ENCODE peak calls at places on chromosomes 11 and 22, in four cellular contexts. One of them, this sample, is unnamed. For H3K4me1 and H3K27me3, the result is how much of the 10 kb centered on the place peaks cover.

GRCh38 chr11:26741036-26741435 is 19.2 kb upstream of the SLC5A12 start:
- DNase-seq in upper lobe of right lung: no peak
- DNase-seq in body of pancreas: no peak
- DNase-seq in PC-3: no peak
- DNase-seq in this sample: no peak

GRCh38 chr11:38547464-38547863 is 1949.4 kb upstream of the RAG2 start:
- DNase-seq in upper lobe of right lung: no peak
- DNase-seq in body of pancreas: no peak
- DNase-seq in PC-3: peak
- DNase-seq in this sample: no peak

GRCh38 chr11:30786392-30787120 is 200.4 kb upstream of the MPPED2 start:
- DNase-seq in upper lobe of right lung: no peak
- DNase-seq in body of pancreas: no peak
- DNase-seq in PC-3: no peak
- DNase-seq in this sample: no peak

GRCh38 chr11:70536051-70536877 is 137.9 kb downstream of the CTTN start:
- DNase-seq in upper lobe of right lung: peak
- DNase-seq in body of pancreas: no peak
- DNase-seq in PC-3: no peak
- DNase-seq in this sample: no peak

GRCh38 chr11:4677948-4678347 is 19.7 kb downstream of the OR51E2 start:
- DNase-seq in upper lobe of right lung: no peak
- DNase-seq in body of pancreas: no peak
- DNase-seq in PC-3: no peak
- DNase-seq in this sample: peak

GRCh38 chr22:28909375-28909774 is 26.0 kb downstream of the ZNRF3 start:
- DNase-seq in upper lobe of right lung: no peak
- DNase-seq in body of pancreas: no peak
- DNase-seq in PC-3: no peak
- DNase-seq in this sample: no peak

GRCh38 chr11:30586251-30587144 is at the start of gene MPPED2:
- DNase-seq in upper lobe of right lung: peak
- DNase-seq in body of pancreas: peak
- DNase-seq in PC-3: no peak
- DNase-seq in this sample: no peak

GRCh38 chr11:33779849-33780528 is 5.7 kb upstream of the FBXO3 start:
- DNase-seq in upper lobe of right lung: no peak
- DNase-seq in body of pancreas: peak
- DNase-seq in PC-3: no peak
- DNase-seq in this sample: no peak

GRCh38 chr11:16402654-16403447 is 46.5 kb upstream of the SOX6 start:
- DNase-seq in upper lobe of right lung: no peak
- DNase-seq in body of pancreas: no peak
- DNase-seq in PC-3: no peak
- DNase-seq in this sample: no peak

GRCh38 chr22:40631925-40632324 is 4.6 kb downstream of the MRTFA start:
- DNase-seq in upper lobe of right lung: no peak
- DNase-seq in body of pancreas: no peak
- DNase-seq in PC-3: no peak
- DNase-seq in this sample: no peak

GRCh38 chr11:43486141-43486540 is 127.4 kb downstream of the TTC17 start:
- DNase-seq in upper lobe of right lung: no peak
- DNase-seq in body of pancreas: no peak
- DNase-seq in PC-3: peak
- DNase-seq in this sample: no peak

GRCh38 chr11:125404136-125404810 is 91.8 kb downstream of the FEZ1 start:
- DNase-seq in upper lobe of right lung: no peak
- DNase-seq in body of pancreas: no peak
- DNase-seq in PC-3: no peak
- DNase-seq in this sample: no peak

GRCh38 chr11:102705626-102706025 is at the start of gene MMP27:
- DNase-seq in upper lobe of right lung: no peak
- DNase-seq in body of pancreas: no peak
- DNase-seq in PC-3: no peak
- DNase-seq in this sample: no peak
- H3K4me3 ChIP-seq in upper lobe of right lung: no peak
- H3K4me3 ChIP-seq in body of pancreas: no peak
- H3K4me3 ChIP-seq in PC-3: no peak
- H3K4me3 ChIP-seq in this sample: no peak

GRCh38 chr11:134580635-134581025 is 168.6 kb upstream of the B3GAT1 start:
- DNase-seq in upper lobe of right lung: peak
- DNase-seq in body of pancreas: no peak
- DNase-seq in PC-3: no peak
- DNase-seq in this sample: no peak

GRCh38 chr11:134578807-134579708 is 167.0 kb upstream of the B3GAT1 start:
- DNase-seq in upper lobe of right lung: no peak
- DNase-seq in body of pancreas: no peak
- DNase-seq in PC-3: no peak
- DNase-seq in this sample: peak

GRCh38 chr11:134579709-134580634 is 167.9 kb upstream of the B3GAT1 start:
- DNase-seq in upper lobe of right lung: peak
- DNase-seq in body of pancreas: peak
- DNase-seq in PC-3: no peak
- DNase-seq in this sample: peak

GRCh38 chr11:134581966-134582787 is 170.1 kb upstream of the B3GAT1 start:
- DNase-seq in upper lobe of right lung: no peak
- DNase-seq in body of pancreas: no peak
- DNase-seq in PC-3: no peak
- DNase-seq in this sample: no peak

GRCh38 chr11:134581121-134581626 is 169.1 kb upstream of the B3GAT1 start:
- DNase-seq in upper lobe of right lung: no peak
- DNase-seq in body of pancreas: no peak
- DNase-seq in PC-3: no peak
- DNase-seq in this sample: no peak
- H3K4me1 ChIP-seq in upper lobe of right lung: under half
- H3K4me1 ChIP-seq in body of pancreas: under half
- H3K4me1 ChIP-seq in PC-3: under half
- H3K4me1 ChIP-seq in this sample: under half

DNA sequence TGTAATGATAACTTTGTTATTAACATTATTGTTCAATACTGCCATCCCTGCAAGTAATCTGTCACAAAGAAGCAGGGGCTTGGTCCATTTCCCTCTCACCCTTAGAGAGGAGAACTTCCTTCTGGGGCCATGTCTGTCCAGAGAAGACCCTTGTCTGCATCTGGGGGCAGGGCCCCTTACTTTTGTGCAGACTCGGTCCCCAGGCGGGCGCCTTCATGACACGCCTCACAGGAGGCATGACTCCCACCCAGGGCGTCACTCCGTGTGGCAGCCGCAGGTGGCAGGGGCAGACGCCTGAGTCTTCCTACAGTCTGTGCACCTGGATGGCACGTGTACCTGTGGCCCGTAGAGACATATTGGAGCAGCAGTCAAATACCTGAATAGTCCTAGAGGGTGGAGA is 21.8 kb upstream of the B3GAT1 start:
- DNase-seq in upper lobe of right lung: no peak
- DNase-seq in body of pancreas: no peak
- DNase-seq in PC-3: no peak
- DNase-seq in this sample: no peak
- H3K27me3 ChIP-seq in upper lobe of right lung: under half
- H3K27me3 ChIP-seq in body of pancreas: under half
- H3K27me3 ChIP-seq in PC-3: under half
- H3K27me3 ChIP-seq in this sample: under half

DNA sequence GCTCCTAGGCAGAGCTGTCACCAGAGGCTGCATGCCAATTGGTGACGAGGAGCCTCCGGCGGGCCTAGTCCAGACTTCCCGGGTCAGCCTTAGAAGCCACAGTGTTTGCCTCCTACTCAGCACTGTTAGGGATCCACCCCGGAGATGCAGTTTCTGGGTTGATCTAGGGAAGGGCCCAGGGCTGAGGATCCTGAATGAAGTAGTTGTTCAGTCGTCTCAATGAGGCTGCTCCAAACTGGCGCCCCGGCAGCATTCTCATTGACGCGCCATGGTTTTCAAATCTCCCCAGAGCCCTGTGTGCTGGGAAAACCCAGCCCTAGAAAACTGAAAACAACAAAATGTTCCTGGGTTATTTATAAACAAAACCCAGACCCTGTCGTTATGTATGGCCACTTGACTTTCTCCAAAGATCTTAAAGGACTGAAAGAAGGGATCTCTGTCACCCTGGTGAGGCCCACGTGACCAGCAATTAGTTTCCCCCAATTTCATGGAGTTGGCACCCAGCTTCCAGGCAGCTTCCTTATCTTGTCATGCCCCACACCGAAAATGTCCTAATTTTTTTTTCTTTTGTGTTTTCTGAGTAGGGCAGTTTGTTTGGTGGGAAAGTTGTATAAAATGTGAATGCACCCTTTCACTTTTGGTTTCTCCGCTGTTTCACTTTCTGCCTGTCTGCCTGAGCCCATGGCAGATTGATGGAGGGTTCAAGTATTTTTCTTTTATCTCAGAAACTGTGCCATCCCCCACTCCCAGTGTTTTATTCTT is 2.0 kb upstream of the EHD1 start:
- DNase-seq in upper lobe of right lung: no peak
- DNase-seq in body of pancreas: no peak
- DNase-seq in PC-3: no peak
- DNase-seq in this sample: peak
- H3K4me3 ChIP-seq in upper lobe of right lung: no peak
- H3K4me3 ChIP-seq in body of pancreas: no peak
- H3K4me3 ChIP-seq in PC-3: no peak
- H3K4me3 ChIP-seq in this sample: no peak

GRCh38 chr11:578276-579035 is 2.2 kb downstream of the PHRF1 start:
- DNase-seq in upper lobe of right lung: no peak
- DNase-seq in body of pancreas: no peak
- DNase-seq in PC-3: no peak
- DNase-seq in this sample: peak

GRCh38 chr11:577611-577894 is 1.3 kb downstream of the PHRF1 start:
- DNase-seq in upper lobe of right lung: no peak
- DNase-seq in body of pancreas: no peak
- DNase-seq in PC-3: no peak
- DNase-seq in this sample: no peak

GRCh38 chr11:575996-576756 is at the start of gene PHRF1:
- DNase-seq in upper lobe of right lung: peak
- DNase-seq in body of pancreas: peak
- DNase-seq in PC-3: peak
- DNase-seq in this sample: peak

GRCh38 chr11:575324-575995 is 810 bp upstream of the PHRF1 start:
- DNase-seq in upper lobe of right lung: no peak
- DNase-seq in body of pancreas: no peak
- DNase-seq in PC-3: peak
- DNase-seq in this sample: peak

GRCh38 chr11:576791-577610 is 731 bp downstream of the PHRF1 start:
- DNase-seq in upper lobe of right lung: no peak
- DNase-seq in body of pancreas: no peak
- DNase-seq in PC-3: no peak
- DNase-seq in this sample: no peak
- H3K4me1 ChIP-seq in upper lobe of right lung: under half
- H3K4me1 ChIP-seq in body of pancreas: half or more
- H3K4me1 ChIP-seq in PC-3: under half
- H3K4me1 ChIP-seq in this sample: under half

GRCh38 chr11:118149493-118149892 is 3.1 kb downstream of the SCN4B start:
- DNase-seq in upper lobe of right lung: no peak
- DNase-seq in body of pancreas: no peak
- DNase-seq in PC-3: no peak
- DNase-seq in this sample: no peak

GRCh38 chr11:118153516-118153915 is 893 bp upstream of the SCN4B start:
- DNase-seq in upper lobe of right lung: no peak
- DNase-seq in body of pancreas: no peak
- DNase-seq in PC-3: no peak
- DNase-seq in this sample: no peak

GRCh38 chr11:118152020-118152551 is 537 bp downstream of the SCN4B start:
- DNase-seq in upper lobe of right lung: no peak
- DNase-seq in body of pancreas: no peak
- DNase-seq in PC-3: no peak
- DNase-seq in this sample: no peak

GRCh38 chr11:118152552-118153471 is at the start of gene SCN4B:
- DNase-seq in upper lobe of right lung: peak
- DNase-seq in body of pancreas: peak
- DNase-seq in PC-3: peak
- DNase-seq in this sample: peak

GRCh38 chr11:118151421-118151820 is 1.2 kb downstream of the SCN4B start:
- DNase-seq in upper lobe of right lung: no peak
- DNase-seq in body of pancreas: no peak
- DNase-seq in PC-3: peak
- DNase-seq in this sample: no peak
- H3K27me3 ChIP-seq in upper lobe of right lung: under half
- H3K27me3 ChIP-seq in body of pancreas: under half
- H3K27me3 ChIP-seq in PC-3: half or more
- H3K27me3 ChIP-seq in this sample: under half

DNA sequence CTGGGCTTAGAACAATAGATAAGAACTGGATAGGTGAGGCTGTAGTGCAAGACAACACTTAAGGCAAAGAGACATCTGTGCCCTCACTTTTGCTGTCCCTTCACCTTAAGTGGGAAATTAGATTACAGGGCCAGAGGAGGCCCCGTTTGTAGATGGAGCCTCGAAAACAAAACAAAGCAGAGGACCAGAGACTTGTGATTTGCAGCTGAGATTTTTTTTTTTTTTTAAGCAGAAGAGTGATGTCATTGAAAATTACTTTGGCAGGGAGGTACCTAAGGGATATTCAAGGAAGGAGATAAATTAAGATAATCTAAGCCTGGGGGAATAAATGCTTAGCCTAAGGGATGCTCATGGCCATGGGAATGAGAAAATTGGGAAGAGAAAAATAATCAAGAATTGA is 31.4 kb downstream of the ZC3H12C start:
- DNase-seq in upper lobe of right lung: no peak
- DNase-seq in body of pancreas: no peak
- DNase-seq in PC-3: no peak
- DNase-seq in this sample: no peak
- H3K4me3 ChIP-seq in upper lobe of right lung: no peak
- H3K4me3 ChIP-seq in body of pancreas: no peak
- H3K4me3 ChIP-seq in PC-3: no peak
- H3K4me3 ChIP-seq in this sample: no peak

DNA sequence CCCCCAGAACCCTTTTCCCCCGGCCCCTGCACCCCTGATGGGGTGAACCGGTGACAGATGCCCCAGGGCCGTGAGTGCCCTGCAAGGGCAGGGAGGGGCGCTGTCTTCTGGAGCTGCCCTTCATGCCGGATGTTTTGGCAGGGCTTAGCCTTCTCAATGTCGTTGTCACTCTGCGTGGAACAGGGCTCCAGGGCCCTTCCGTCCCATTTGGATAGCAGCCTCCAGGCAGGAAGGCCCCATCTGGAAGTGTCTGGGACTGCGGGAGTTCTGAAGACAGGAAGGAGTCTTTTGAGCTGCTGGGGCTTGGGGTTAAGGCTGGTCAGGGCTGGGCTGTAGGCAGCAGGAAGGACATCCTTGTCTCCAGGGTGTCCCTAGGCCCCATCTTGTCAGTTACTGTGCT is 4.6 kb downstream of the FRMD8 start:
- DNase-seq in upper lobe of right lung: no peak
- DNase-seq in body of pancreas: no peak
- DNase-seq in PC-3: no peak
- DNase-seq in this sample: no peak
- H3K4me1 ChIP-seq in upper lobe of right lung: half or more
- H3K4me1 ChIP-seq in body of pancreas: half or more
- H3K4me1 ChIP-seq in PC-3: under half
- H3K4me1 ChIP-seq in this sample: under half

This sample was measured in small intestine.